ENCODE peak calls at places on chromosomes 6 and 20, in four cellular contexts. N is CD8-positive, alpha-beta T cell; Z is right lobe of liver; V is heart left ventricle. K is an unnamed sample.

GRCh38 chr6:90144396-90144795 is 152.2 kb downstream of the BACH2 start:
- DNase-seq in V (no peak), N (no peak), Z (no peak), K (no peak)

GRCh38 chr6:7247179-7247456 is 65.9 kb downstream of the SSR1 start:
- DNase-seq in V (no peak), N (no peak), Z (no peak), K (no peak)

GRCh38 chr20:39961667-39962066 is 727.4 kb downstream of the MAFB start:
- DNase-seq in V (no peak), Z (no peak), N (no peak), K (no peak)

GRCh38 chr6:157677235-157677634 is 145.8 kb upstream of the SNX9 start:
- DNase-seq in N (no peak), Z (no peak), V (no peak), K (no peak)

GRCh38 chr6:3882865-3883264 is 33.7 kb downstream of the FAM50B start:
- DNase-seq in V (no peak), N (no peak), Z (no peak), K (no peak)

GRCh38 chr6:73695619-73696421 is at the start of gene CD109:
- DNase-seq in N (peak; percentile 47), V (peak; percentile 62), Z (no peak), K (peak; percentile 73)

GRCh38 chr6:13445005-13445743 is 42.2 kb downstream of the GFOD1 start:
- DNase-seq in Z (peak; percentile 74), V (peak; percentile 74), N (peak; percentile 37), K (no peak)

GRCh38 chr20:45933231-45934045 is 1.0 kb upstream of the PCIF1 start:
- DNase-seq in V (peak; percentile 80), N (peak; percentile 63), Z (peak; percentile 73), K (peak; percentile 80)

GRCh38 chr6:52650946-52651345 is 20.0 kb upstream of the TMEM14A start:
- DNase-seq in V (no peak), N (no peak), Z (no peak), K (no peak)

GRCh38 chr6:52654007-52654406 is 16.9 kb upstream of the TMEM14A start:
- DNase-seq in V (no peak), N (no peak), Z (no peak), K (no peak)

GRCh38 chr6:52654592-52654991 is 16.3 kb upstream of the TMEM14A start:
- DNase-seq in N (no peak), Z (no peak), V (no peak), K (no peak)

GRCh38 chr6:52649521-52649920 is 21.4 kb upstream of the TMEM14A start:
- DNase-seq in N (no peak), Z (no peak), V (no peak), K (no peak)

DNA sequence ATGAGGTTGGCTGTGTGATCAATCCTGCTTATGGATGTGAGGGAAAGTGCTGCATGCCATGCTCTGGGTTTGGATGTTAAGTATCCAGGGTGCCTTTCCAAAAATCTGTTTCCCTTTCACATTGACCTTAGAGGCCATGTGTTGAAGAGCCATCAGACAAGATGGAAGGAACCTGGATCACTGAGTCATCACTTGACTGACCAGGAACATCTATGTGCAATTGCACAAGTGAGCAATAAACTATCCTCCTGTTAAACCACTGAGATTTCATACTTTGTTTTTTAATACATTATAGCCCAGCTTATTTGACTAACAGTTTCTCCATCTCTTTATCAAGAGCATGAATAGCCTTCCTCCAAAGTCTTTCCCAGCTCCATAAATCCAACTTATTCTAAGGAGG is 17.8 kb upstream of the TMEM14A start:
- DNase-seq in V (no peak), Z (no peak), N (no peak), K (no peak)
- H3K4me1 ChIP-seq in V (no peaks in the 10 kb centered on the region), Z (no peaks in the 10 kb centered on the region), N (no peaks in the 10 kb centered on the region), K (no peaks in the 10 kb centered on the region)

GRCh38 chr6:112027942-112028674 is 25.8 kb upstream of the CCN6 start:
- DNase-seq in Z (no peak), V (no peak), N (peak; percentile 54), K (no peak)
- H3K4me3 ChIP-seq in Z (no peak overlapping the region), V (no peak overlapping the region), N (peak overlapping the region; percentile 14), K (no peak overlapping the region)

DNA sequence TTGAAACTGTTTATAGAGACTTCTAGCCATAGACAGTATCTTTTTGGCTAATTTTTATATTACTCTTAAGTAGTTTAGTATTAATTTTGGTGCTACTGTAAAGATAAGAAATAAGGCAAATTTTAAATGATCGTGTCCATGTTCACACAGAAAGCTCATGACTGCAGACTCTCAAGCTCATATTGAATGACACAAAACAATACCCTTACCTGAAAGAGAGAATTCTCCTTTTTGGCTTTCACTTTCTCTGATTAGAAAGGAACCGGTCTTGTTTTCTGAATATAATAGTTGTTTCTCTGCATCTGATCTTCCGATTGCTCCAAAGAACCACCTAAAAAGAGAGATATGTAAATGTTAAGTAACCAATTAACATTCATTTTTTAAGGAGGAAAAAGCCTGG is 57.0 kb downstream of the FRK start:
- DNase-seq in V (no peak), N (no peak), Z (no peak), K (no peak)
- TF ChIP-seq CTCF in V (no peak), N (no peak), Z (no peak), K (no peak)

GRCh38 chr6:50714487-50715379 is 1.4 kb downstream of the TFAP2D start:
- DNase-seq in Z (no peak), V (no peak), N (no peak), K (no peak)
- H3K4me1 ChIP-seq in Z (no peaks in the 10 kb centered on the region), V (no peaks in the 10 kb centered on the region), N (no peaks in the 10 kb centered on the region), K (no peaks in the 10 kb centered on the region)

DNA sequence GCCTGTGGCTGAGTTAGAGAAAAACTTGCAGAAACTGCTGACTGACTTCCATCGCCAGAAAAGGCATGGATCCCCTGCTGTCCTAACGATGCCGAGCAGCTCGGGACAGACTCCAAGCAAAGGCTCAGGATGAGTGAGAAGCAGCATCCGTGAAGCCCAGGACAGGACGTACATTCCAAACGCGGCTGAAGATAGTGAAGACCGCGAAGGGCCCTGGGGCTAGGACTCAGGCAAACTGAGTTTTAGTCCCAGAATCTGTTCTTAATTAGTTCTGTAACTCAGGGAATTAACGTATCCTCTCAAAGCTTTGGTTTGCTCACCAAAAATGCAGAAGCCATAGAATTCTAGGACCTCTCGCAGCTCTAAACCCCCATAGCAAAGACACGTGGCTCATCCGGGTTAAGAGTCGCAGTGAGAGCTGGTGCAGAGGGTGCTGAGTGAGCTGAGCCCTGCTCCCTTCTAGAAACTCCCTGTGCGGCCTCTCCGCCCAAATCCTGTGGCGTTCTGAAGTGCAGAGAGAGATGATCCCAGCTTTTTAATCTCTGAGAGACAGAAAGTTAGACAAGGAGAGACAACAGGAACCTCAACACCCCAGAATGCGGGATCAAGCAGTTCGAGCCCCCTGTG is 132.9 kb upstream of the THBS2 start:
- DNase-seq in V (no peak), Z (no peak), N (no peak), K (no peak)
- H3K4me3 ChIP-seq in V (no peak overlapping the region), Z (no peak overlapping the region), N (no peak overlapping the region), K (peak overlapping the region; percentile 39)

DNA sequence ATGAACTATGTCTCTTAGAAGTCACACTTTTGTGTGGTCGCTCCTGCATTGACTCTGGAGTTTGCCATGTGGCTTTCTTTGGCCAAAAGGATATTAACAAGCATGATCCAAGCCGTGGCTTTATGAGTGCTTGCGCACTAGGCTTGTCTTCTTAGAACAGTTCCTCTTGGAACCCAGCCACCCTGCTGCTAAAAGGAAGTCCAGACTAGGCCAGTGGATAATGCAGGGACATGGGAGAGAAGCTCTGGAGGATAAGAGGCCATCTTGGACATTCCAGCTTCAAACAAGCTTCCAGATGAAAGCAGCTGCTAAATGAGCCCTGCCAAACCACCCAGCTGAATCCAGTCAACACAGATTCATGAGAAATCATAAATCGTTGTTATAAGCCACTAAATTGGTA is 346.4 kb downstream of the CDC5L start:
- DNase-seq in Z (no peak), N (no peak), V (peak; percentile 56), K (no peak)
- TF ChIP-seq CTCF in Z (no peak), N (no peak), V (no peak), K (no peak)

GRCh38 chr20:50671626-50672025 is 19.7 kb downstream of the RIPOR3 start:
- DNase-seq in N (no peak), V (no peak), Z (no peak), K (no peak)

GRCh38 chr20:50673146-50673830 is 18.1 kb downstream of the RIPOR3 start:
- DNase-seq in N (no peak), V (peak; percentile 36), Z (no peak), K (no peak)

GRCh38 chr20:50670126-50670862 is 21.0 kb downstream of the RIPOR3 start:
- DNase-seq in N (no peak), V (no peak), Z (no peak), K (no peak)

GRCh38 chr20:50673831-50674825 is 17.2 kb downstream of the RIPOR3 start:
- DNase-seq in V (no peak), Z (no peak), N (no peak), K (no peak)

GRCh38 chr20:50672400-50673145 is 18.8 kb downstream of the RIPOR3 start:
- DNase-seq in Z (no peak), N (no peak), V (no peak), K (no peak)
- H3K4me1 ChIP-seq in Z (no peaks in the 10 kb centered on the region), N (no peaks in the 10 kb centered on the region), V (no peaks in the 10 kb centered on the region), K (no peaks in the 10 kb centered on the region)